ENCODE peak calls at places on chromosomes 11 and 22, in eight cellular contexts. R is PC-9; S is lung; J is pancreas; E is GM23248; I is naive thymus-derived CD4-positive, alpha-beta T cell; K is SJCRH30; L is left lung. P is an unnamed sample. For H3K4me1 and H3K27me3, the result is how much of the 10 kb centered on the place peaks cover.

GRCh38 chr22:30733081-30733680 is 38.5 kb downstream of the OSBP2 start:
- DNase-seq in I (no peak), R (no peak), K (no peak), J (no peak), S (no peak), E (peak), L (no peak), P (no peak)

GRCh38 chr22:21861290-21861848 is 6.1 kb downstream of the MAPK1 start:
- DNase-seq in J (no peak), K (no peak), S (no peak), L (no peak), I (no peak), R (no peak), E (no peak), P (no peak)

GRCh38 chr11:78045851-78046485 is 17.7 kb upstream of the THRSP start:
- DNase-seq in R (peak), J (peak), I (peak), E (peak), K (peak), L (peak), S (peak), P (peak)

GRCh38 chr22:49269928-49270327 is 557.7 kb downstream of the BRD1 start:
- DNase-seq in K (no peak), R (no peak), I (no peak), E (no peak), L (no peak), J (no peak), S (no peak), P (no peak)

GRCh38 chr11:15967166-15967565 is 389.2 kb downstream of the SOX6 start:
- DNase-seq in L (no peak), S (no peak), R (peak), K (no peak), E (no peak), J (no peak), I (no peak), P (no peak)

GRCh38 chr22:32850591-32851517 is 49.3 kb downstream of the TIMP3 start:
- DNase-seq in K (no peak), E (peak), I (no peak), J (no peak), S (peak), L (no peak), R (no peak), P (no peak)

GRCh38 chr11:101096036-101096704 is 33.4 kb downstream of the PGR start:
- DNase-seq in E (peak), S (no peak), L (no peak), K (no peak), R (peak), I (no peak), J (no peak), P (no peak)

GRCh38 chr11:75445315-75445953 is 12.4 kb upstream of the KLHL35 start:
- DNase-seq in E (peak), S (peak), L (peak), J (peak), K (peak), R (peak), I (peak), P (peak)

GRCh38 chr22:30890689-30891442 is 77.7 kb downstream of the MORC2 start:
- DNase-seq in L (peak), R (peak), J (no peak), K (no peak), I (no peak), E (peak), S (no peak), P (peak)

GRCh38 chr11:62539238-62539925 is 7.2 kb downstream of the AHNAK start:
- DNase-seq in S (peak), R (peak), J (no peak), I (no peak), L (peak), E (peak), K (peak), P (peak)

GRCh38 chr22:42256930-42257329 is 13.5 kb downstream of the TCF20 start:
- DNase-seq in S (no peak), L (no peak), K (no peak), J (no peak), I (no peak), R (no peak), E (no peak), P (no peak)

GRCh38 chr11:100753144-100753543 is 66.1 kb downstream of the ARHGAP42 start:
- DNase-seq in J (no peak), K (no peak), E (no peak), L (no peak), I (no peak), S (no peak), R (peak), P (no peak)

GRCh38 chr11:70769106-70769505 is 370.8 kb downstream of the CTTN start:
- DNase-seq in L (peak), I (no peak), E (no peak), R (no peak), K (no peak), S (no peak), J (no peak), P (no peak)

GRCh38 chr22:47802446-47802845 is 1040.0 kb downstream of the TBC1D22A start:
- DNase-seq in L (no peak), J (no peak), I (no peak), E (no peak), R (no peak), K (no peak), S (no peak), P (peak)

GRCh38 chr11:12691473-12691872 is 17.3 kb downstream of the TEAD1 start:
- DNase-seq in L (no peak), K (no peak), R (no peak), E (no peak), S (no peak), I (no peak), J (no peak), P (no peak)
- H3K4me1 ChIP-seq in L (under half), K (under half), R (half or more), E (half or more), S (half or more), I (under half), J (under half), P (half or more)

DNA sequence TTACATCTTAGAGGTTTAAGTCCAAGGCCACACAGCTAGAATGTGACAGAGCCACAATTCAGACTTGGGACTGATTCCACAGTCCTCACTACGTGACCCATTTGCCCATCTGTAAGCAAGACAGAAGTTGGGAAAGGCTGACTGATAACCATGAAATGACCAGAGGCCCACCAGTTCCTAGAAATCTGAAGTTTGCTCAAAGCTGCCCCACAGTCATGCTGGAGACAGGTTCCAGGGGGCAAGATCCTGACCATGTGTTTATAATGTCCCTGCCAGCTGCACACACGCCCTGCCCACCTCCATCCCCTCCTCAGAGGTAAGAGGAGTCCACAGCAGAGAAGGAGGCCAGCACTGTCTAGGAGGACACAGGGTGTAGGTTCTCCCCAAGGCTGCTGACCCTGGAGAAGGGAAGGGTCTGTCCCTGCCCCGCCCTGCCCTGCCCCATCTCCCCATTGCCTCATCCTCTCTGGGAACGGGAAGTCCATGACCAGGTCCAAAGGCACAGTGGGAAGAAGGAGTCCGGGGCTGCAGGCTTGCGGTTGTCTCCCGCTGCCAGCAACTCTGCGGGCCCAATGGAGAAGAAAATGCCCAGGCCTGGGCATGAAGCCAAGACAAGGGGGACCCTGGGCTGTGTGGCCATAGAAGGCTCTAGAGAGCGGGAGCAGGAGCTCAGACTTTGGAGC is 11.9 kb upstream of the OAF start:
- DNase-seq in L (no peak), R (no peak), E (no peak), J (no peak), S (no peak), K (no peak), I (no peak), P (no peak)
- H3K27me3 ChIP-seq in L (under half), R (under half), E (under half), J (under half), S (under half), K (under half), I (under half), P (under half)

GRCh38 chr22:45574069-45574703 is 71.5 kb downstream of the FBLN1 start:
- DNase-seq in I (no peak), E (no peak), L (no peak), K (no peak), R (no peak), S (no peak), J (no peak), P (no peak)
- H3K27ac ChIP-seq in I (no peak), E (no peak), L (no peak), K (no peak), R (no peak), S (no peak), J (no peak), P (no peak)

DNA sequence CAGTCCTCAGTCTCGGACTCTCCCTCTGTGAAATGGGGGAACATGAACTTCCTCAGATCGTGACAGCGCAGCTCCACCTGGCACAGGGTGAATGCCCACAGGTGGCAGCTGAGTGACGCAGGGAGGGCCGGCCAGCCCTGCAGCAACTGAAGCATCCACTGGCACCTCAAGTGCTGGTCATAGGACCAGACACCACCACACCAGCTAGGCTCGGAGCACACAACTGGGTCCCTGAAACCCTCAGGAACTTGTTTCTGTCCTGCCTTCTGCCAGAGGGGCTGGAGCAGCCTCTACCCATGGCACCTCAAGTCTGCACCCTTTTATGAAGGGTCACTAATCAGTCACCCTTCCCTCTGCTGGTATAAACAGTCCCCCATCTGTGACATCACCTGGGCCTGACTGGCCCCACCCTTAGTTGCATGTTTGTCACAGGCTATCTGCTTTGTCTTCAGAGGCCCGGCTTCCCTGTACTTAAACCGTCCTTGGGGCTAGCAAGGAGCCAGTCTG is 7.4 kb upstream of the CDC42BPG start:
- DNase-seq in J (no peak), E (no peak), K (no peak), R (no peak), L (no peak), S (no peak), I (no peak), P (no peak)
- H3K4me1 ChIP-seq in J (under half), E (under half), K (under half), R (half or more), L (half or more), S (under half), I (half or more), P (half or more)

GRCh38 chr11:35463211-35463810 is 44.0 kb upstream of the SLC1A2 start:
- DNase-seq in E (no peak), L (no peak), R (no peak), J (no peak), I (no peak), S (no peak), K (no peak), P (no peak)

GRCh38 chr11:35464308-35464707 is 45.0 kb upstream of the SLC1A2 start:
- DNase-seq in R (no peak), L (no peak), S (no peak), E (peak), J (no peak), I (no peak), K (no peak), P (no peak)

GRCh38 chr11:35454362-35454761 is 35.0 kb upstream of the SLC1A2 start:
- DNase-seq in S (no peak), E (no peak), R (no peak), K (no peak), L (no peak), I (no peak), J (no peak), P (no peak)

GRCh38 chr11:35461917-35462316 is 42.6 kb upstream of the SLC1A2 start:
- DNase-seq in K (no peak), E (no peak), L (no peak), I (no peak), J (no peak), S (no peak), R (no peak), P (no peak)

DNA sequence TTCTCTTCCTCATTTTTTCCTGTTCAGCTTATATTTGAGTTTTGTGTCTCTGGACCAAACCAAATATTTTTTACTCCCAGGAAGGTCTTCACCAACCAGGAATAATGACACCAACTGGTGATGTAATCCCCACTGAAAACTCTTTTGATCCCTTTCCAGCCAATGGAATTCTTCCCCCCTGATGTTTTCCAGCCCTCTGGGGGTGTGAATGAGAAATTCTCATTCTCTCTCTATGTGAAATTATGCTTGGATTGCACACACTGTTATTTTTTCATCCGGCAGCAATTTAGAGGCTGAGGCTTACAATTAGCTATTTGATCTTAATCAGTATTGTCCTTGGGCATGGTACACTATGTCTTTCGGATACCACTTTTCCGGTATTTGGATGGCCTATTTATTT is 39.5 kb upstream of the SLC1A2 start:
- DNase-seq in J (no peak), E (peak), L (no peak), S (no peak), R (no peak), I (no peak), K (no peak), P (no peak)
- H3K27me3 ChIP-seq in J (under half), E (under half), L (under half), S (under half), R (under half), I (under half), K (under half), P (under half)

GRCh38 chr22:35629406-35630234 is 12.5 kb upstream of the MB start:
- DNase-seq in I (no peak), K (peak), R (peak), S (peak), L (peak), J (peak), E (peak), P (peak)
- H3K27ac ChIP-seq in I (no peak), K (peak), R (peak), S (peak), L (peak), J (peak), E (peak), P (peak)

GRCh38 chr22:27247691-27248434 is 553.7 kb downstream of the MN1 start:
- DNase-seq in J (peak), E (peak), I (no peak), R (no peak), S (no peak), L (no peak), K (no peak), P (no peak)

GRCh38 chr22:27245056-27245455 is 556.5 kb downstream of the MN1 start:
- DNase-seq in K (no peak), E (no peak), L (no peak), S (no peak), J (no peak), R (no peak), I (no peak), P (no peak)

GRCh38 chr22:27242917-27243589 is 558.5 kb downstream of the MN1 start:
- DNase-seq in J (peak), L (no peak), E (no peak), R (no peak), I (no peak), K (no peak), S (no peak), P (no peak)

GRCh38 chr22:27244328-27244727 is 557.2 kb downstream of the MN1 start:
- DNase-seq in S (no peak), J (no peak), I (no peak), R (no peak), L (no peak), K (no peak), E (no peak), P (no peak)

DNA sequence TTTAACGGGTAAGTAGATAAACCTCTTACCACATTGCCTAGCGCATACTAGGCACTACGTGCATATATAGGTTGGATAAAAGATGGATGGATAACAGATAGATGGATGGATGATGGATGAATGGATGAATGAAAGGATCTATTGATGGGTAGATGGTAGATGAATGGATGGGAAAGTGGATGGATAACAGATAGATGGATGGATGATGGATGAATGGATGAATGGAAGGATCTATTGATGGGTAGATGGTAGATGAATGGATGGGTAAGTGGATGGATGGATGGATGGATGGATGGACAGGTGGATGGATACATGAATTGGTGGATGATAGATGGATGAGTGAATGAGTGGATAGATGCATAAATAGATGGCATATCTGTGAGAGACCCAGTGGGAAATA is 555.0 kb downstream of the MN1 start:
- DNase-seq in R (no peak), S (no peak), L (no peak), K (no peak), E (no peak), J (no peak), I (no peak), P (no peak)
- H3K4me1 ChIP-seq in R (under half), S (under half), L (under half), K (under half), E (under half), J (under half), I (under half), P (under half)

DNA sequence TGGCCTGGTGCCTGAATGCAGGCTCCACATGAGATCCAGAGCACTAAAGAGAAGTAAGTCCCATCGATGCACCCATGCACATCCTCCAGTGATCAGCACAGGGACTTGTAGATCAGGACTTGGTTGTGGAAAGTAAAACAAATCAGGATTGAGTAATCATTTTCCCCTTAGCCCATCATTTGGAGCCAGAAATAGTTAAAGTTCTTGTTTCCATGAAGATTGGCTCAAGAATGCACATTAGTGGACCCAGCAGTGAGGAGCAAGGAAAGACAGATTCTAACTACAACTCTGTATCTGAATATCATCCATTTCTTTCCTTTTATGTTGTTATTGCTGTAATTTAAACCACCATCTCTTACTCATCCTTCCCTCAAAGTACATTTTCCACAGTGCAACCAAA is 19.1 kb downstream of the CCDC83 start:
- DNase-seq in S (no peak), L (no peak), E (peak), R (no peak), I (no peak), J (no peak), K (no peak), P (no peak)
- H3K27me3 ChIP-seq in S (under half), L (under half), E (under half), R (under half), I (under half), J (under half), K (under half), P (under half)

P was measured in SJSA1.